ENCODE peak calls at places on chromosomes 11 and 22, in four cellular contexts. Z, J, H and G are unnamed samples.

GRCh38 chr22:39470462-39471335 is 13.9 kb downstream of the MGAT3 start:
- DNase-seq in Z (no peak), J (no peak), H (no peak), G (no peak)

GRCh38 chr11:76523147-76523546 is 78.3 kb downstream of the EMSY start:
- DNase-seq in Z (peak; percentile 4), J (no peak), H (no peak), G (no peak)

GRCh38 chr11:44964526-44965209 is 14.0 kb upstream of the TP53I11 start:
- DNase-seq in Z (no peak), J (no peak), H (no peak), G (peak; percentile 50)

GRCh38 chr11:96162816-96163499 is 180.0 kb downstream of the MAML2 start:
- DNase-seq in Z (peak; percentile 93), J (no peak), H (no peak), G (no peak)

GRCh38 chr11:75383246-75383645 is 16.1 kb upstream of the RPS3 start:
- DNase-seq in Z (no peak), J (no peak), H (peak; percentile 83), G (no peak)

GRCh38 chr11:9722893-9723292 is 59.0 kb downstream of the SWAP70 start:
- DNase-seq in Z (no peak), J (no peak), H (no peak), G (no peak)

GRCh38 chr11:23856654-23857053 is 640.2 kb upstream of the LUZP2 start:
- DNase-seq in Z (peak; percentile 86), J (no peak), H (no peak), G (no peak)

GRCh38 chr11:19872526-19873135 is 160.0 kb downstream of the NAV2 start:
- DNase-seq in Z (no peak), J (peak; percentile 72), H (peak; percentile 78), G (no peak)

GRCh38 chr11:1604181-1604580 is 4.1 kb downstream of the KRTAP5-3 start:
- DNase-seq in Z (no peak), J (no peak), H (no peak), G (no peak)

GRCh38 chr11:47257178-47257517 is 648 bp upstream of the NR1H3 start:
- DNase-seq in Z (no peak), J (no peak), H (no peak), G (no peak)

GRCh38 chr11:418343-419247 is 3.8 kb upstream of the SIGIRR start:
- DNase-seq in Z (no peak), J (peak; percentile 41), H (no peak), G (no peak)

GRCh38 chr11:60263434-60263833 is 17.0 kb upstream of the MS4A4A start:
- DNase-seq in Z (no peak), J (no peak), H (no peak), G (no peak)

GRCh38 chr22:41681616-41682015 is 7.1 kb downstream of the SNU13 start:
- DNase-seq in Z (no peak), J (no peak), H (no peak), G (no peak)

GRCh38 chr11:58691675-58692074 is 40.1 kb downstream of the GLYAT start:
- DNase-seq in Z (no peak), J (no peak), H (no peak), G (no peak)

GRCh38 chr11:94504689-94505293 is 7.5 kb upstream of the C11orf97 start:
- DNase-seq in Z (peak; percentile 62), J (no peak), H (no peak), G (peak; percentile 89)

GRCh38 chr11:91047882-91048281 is 825.0 kb upstream of the CHORDC1 start:
- DNase-seq in Z (no peak), J (no peak), H (no peak), G (no peak)

GRCh38 chr11:60771879-60772525 is 13.1 kb upstream of the MS4A10 start:
- DNase-seq in Z (no peak), J (no peak), H (no peak), G (no peak)

GRCh38 chr22:36267058-36267457 is 14.1 kb downstream of the APOL1 start:
- DNase-seq in Z (no peak), J (no peak), H (no peak), G (no peak)

GRCh38 chr22:27715078-27715477 is 86.5 kb downstream of the MN1 start:
- DNase-seq in Z (no peak), J (no peak), H (no peak), G (no peak)

GRCh38 chr11:2526808-2527381 is 82.1 kb downstream of the KCNQ1 start:
- DNase-seq in Z (no peak), J (peak; percentile 60), H (peak; percentile 51), G (no peak)

GRCh38 chr11:79544324-79544723 is 103.5 kb upstream of the TENM4 start:
- DNase-seq in Z (no peak), J (no peak), H (no peak), G (no peak)

GRCh38 chr11:92376146-92376599 is 151.6 kb downstream of the FAT3 start:
- DNase-seq in Z (peak; percentile 50), J (no peak), H (no peak), G (no peak)

GRCh38 chr11:86793307-86793706 is 7.0 kb upstream of the PRSS23 start:
- DNase-seq in Z (no peak), J (no peak), H (no peak), G (no peak)

GRCh38 chr11:113730887-113731726 is 25.0 kb upstream of the TMPRSS5 start:
- DNase-seq in Z (peak; percentile 52), J (peak; percentile 60), H (peak; percentile 45), G (peak; percentile 19)

GRCh38 chr22:50674606-50675552 is 2.3 kb downstream of the SHANK3 start:
- DNase-seq in Z (peak; percentile 32), J (peak; percentile 90), H (peak; percentile 91), G (peak; percentile 71)

GRCh38 chr22:26482171-26482570 is 1.4 kb downstream of the HPS4 start:
- DNase-seq in Z (no peak), J (no peak), H (no peak), G (no peak)

GRCh38 chr22:43262990-43263644 is 76.2 kb upstream of the TTLL12 start:
- DNase-seq in Z (peak; percentile 74), J (no peak), H (no peak), G (no peak)

GRCh38 chr11:11381471-11382100 is 28.5 kb upstream of the CSNK2A3 start:
- DNase-seq in Z (no peak), J (no peak), H (no peak), G (no peak)

GRCh38 chr11:43579171-43579918 is 101.2 kb upstream of the HSD17B12 start:
- DNase-seq in Z (peak; percentile 57), J (peak; percentile 86), H (peak; percentile 78), G (no peak)

GRCh38 chr22:27641049-27641790 is 160.3 kb downstream of the MN1 start:
- DNase-seq in Z (peak; percentile 51), J (no peak), H (no peak), G (no peak)

GRCh38 chr11:129418039-129418438 is 42.4 kb downstream of the BARX2 start:
- DNase-seq in Z (no peak), J (no peak), H (no peak), G (no peak)

GRCh38 chr11:8671651-8672062 is 10.8 kb downstream of the TRIM66 start:
- DNase-seq in Z (no peak), J (no peak), H (peak; percentile 50), G (no peak)

GRCh38 chr11:117913736-117914397 is 15.3 kb downstream of the TMPRSS13 start:
- DNase-seq in Z (no peak), J (no peak), H (peak; percentile 8), G (no peak)

DNA sequence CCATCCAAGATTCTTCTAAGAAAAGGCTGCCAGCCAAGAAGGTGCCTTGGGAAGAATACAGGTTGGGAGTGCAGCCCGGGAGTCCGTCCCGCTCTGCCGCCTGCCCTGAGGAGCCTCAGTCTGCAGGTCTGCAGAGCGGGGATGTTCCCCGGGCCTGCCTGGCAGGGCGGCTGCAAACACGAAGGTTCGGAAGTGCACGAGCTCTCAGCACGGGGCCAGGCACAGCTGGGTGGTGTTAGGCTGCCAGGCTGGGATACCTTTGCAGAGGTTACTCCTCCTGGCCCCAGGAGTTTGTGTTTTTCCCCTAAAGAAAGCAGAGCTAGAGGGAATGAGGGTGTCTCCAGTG is 9.4 kb upstream of the PRR5 start:
- DNase-seq in Z (no peak), J (no peak), H (no peak), G (no peak)
- H2BK12ac ChIP-seq in Z (no peak overlapping the region), J (no peak overlapping the region), H (no peak overlapping the region), G (no peak overlapping the region)

DNA sequence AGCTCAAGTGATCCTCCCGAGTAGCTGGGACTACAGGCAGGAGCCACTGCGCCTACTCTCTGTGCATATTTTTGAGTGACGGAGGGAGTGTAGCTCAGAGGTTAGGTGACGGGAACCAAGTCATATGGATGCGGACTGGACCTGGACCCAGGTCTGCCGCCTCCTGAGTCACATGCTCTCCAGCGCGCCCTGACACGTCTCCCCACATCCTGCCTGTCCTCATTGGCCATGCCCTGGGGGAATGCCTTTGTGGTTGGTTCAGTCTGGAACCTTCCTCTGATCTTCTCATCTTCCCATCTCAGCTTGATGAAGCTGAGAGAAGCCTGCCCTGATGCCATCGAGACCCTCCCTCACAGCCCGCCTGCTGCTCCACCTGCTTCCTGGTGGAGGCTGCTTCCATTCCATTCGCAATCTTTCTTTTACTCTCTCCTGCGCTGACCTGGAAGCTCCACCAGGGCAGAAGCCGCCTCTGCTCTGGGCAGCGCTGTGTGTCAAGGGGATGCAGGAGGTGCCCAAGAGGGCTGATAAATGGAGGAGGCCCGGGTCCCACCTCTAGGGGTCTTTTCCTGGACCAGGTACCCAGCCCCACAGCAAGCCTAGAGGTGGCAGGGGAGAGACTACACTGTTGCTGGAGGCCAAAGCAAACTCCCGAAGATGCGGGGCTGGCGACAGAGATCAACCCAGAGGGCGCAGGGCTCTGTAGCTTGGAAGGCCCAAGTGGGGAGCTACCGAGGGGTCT is 13.9 kb upstream of the BAIAP2L2 start:
- DNase-seq in Z (no peak), J (no peak), H (peak; percentile 71), G (no peak)
- H2BK12ac ChIP-seq in Z (no peak overlapping the region), J (peak overlapping the region; percentile 1), H (no peak overlapping the region), G (no peak overlapping the region)

GRCh38 chr22:19909350-19910179 is 32.0 kb upstream of the COMT start:
- DNase-seq in Z (peak; percentile 76), J (peak; percentile 90), H (peak; percentile 82), G (peak; percentile 86)
- H2BK12ac ChIP-seq in Z (peak overlapping the region; percentile 7), J (peak overlapping the region; percentile 99), H (no peak overlapping the region), G (peak overlapping the region; percentile 7)

GRCh38 chr22:46830001-46830715 is 67.7 kb downstream of the TBC1D22A start:
- DNase-seq in Z (peak; percentile 61), J (peak; percentile 37), H (no peak), G (peak; percentile 23)

GRCh38 chr22:46830841-46831240 is 68.4 kb downstream of the TBC1D22A start:
- DNase-seq in Z (peak; percentile 38), J (peak; percentile 20), H (no peak), G (no peak)

GRCh38 chr22:46827781-46828180 is 65.3 kb downstream of the TBC1D22A start:
- DNase-seq in Z (no peak), J (peak; percentile 37), H (no peak), G (no peak)

GRCh38 chr22:46828323-46829139 is 66.1 kb downstream of the TBC1D22A start:
- DNase-seq in Z (peak; percentile 7), J (peak; percentile 33), H (no peak), G (no peak)

DNA sequence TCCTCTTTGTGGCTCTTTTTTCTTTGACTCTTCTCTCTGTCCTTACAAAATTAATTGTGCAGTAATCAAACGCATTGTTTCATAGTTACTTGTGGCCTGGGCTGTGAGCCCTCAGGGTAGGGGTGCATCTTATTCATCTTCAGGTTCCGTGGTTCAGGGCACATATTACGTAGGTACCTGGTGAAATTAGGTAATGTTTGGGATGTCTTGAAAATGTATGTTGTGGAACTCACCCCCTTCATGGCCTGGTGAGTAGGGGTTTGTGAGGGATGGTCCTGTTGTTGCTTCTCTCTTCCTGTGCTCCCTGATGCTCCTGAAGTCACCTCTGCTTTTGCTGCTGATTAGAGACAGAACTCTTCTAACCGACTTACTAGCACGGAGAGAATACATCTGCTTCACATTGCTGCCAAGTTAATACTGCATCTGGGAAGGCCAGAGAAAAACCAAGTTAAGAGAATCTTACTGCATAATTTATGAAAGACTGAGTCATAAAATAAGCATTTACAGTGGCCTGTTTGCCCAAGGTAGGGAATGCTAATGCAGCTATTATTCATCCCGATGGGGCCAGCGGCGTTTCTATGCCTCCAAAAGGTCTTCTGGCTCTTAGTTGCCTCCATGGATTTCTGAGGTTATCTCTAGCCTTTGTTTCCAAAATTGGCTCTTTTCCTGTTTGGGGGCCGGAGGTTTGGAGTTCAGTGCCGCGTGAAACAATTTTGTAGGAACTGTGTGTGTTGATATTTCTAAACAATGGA is 66.9 kb downstream of the TBC1D22A start:
- DNase-seq in Z (peak; percentile 77), J (peak; percentile 16), H (no peak), G (peak; percentile 10)
- H2BK12ac ChIP-seq in Z (no peak overlapping the region), J (no peak overlapping the region), H (no peak overlapping the region), G (no peak overlapping the region)